ENCODE peak calls at places on chromosomes 1 and 21, in seven cellular contexts. G is BJ, J is cardiac muscle cell, L is Right ventricle myocardium superior, X is ecto neural progenitor cell, O is GM19239, M is endothelial cell of umbilical vein. E is an unnamed sample.

GRCh38 chr1:46131727-46132528 is 501 bp downstream of the PIK3R3 start:
- DNase-seq in G (no peak), J (no peak), L (peak; percentile 52), X (no peak), O (no peak), M (peak; percentile 45), E (peak; percentile 52)

GRCh38 chr21:42741056-42741455 is 87.6 kb downstream of the PDE9A start:
- DNase-seq in G (no peak), J (no peak), L (no peak), X (no peak), O (no peak), M (no peak), E (no peak)

GRCh38 chr1:209291715-209292114 is 291.8 kb upstream of the CAMK1G start:
- DNase-seq in G (no peak), J (no peak), L (no peak), X (no peak), O (no peak), M (no peak), E (peak; percentile 22)

GRCh38 chr1:109927908-109928307 is 17.3 kb downstream of the CSF1 start:
- DNase-seq in G (no peak), J (no peak), L (peak; percentile 87), X (no peak), O (no peak), M (peak; percentile 62), E (peak; percentile 97)

GRCh38 chr1:22075718-22076117 is 23.2 kb downstream of the CDC42 start:
- DNase-seq in G (no peak), J (peak; percentile 9), L (no peak), X (no peak), O (no peak), M (no peak), E (no peak)

GRCh38 chr21:44753357-44753756 is 42.0 kb upstream of the TSPEAR start:
- DNase-seq in G (no peak), J (no peak), L (no peak), X (no peak), O (no peak), M (no peak), E (no peak)

GRCh38 chr1:228379666-228380065 is 27.0 kb downstream of the TRIM11 start:
- DNase-seq in G (no peak), J (no peak), L (no peak), X (no peak), O (no peak), M (no peak), E (no peak)

GRCh38 chr1:94422115-94422820 is 4.1 kb downstream of the ABCD3 start:
- DNase-seq in G (no peak), J (no peak), L (no peak), X (no peak), O (no peak), M (no peak), E (peak; percentile 79)